ENCODE peak calls at places on chromosome 1, in five cellular contexts. One of them, this sample, is unnamed. For H3K4me1, the result is how much of the 10 kb centered on the place peaks cover.

GRCh38 chr1:119774746-119775495 is 6.2 kb upstream of the HMGCS2 start:
- DNase-seq in fibroblast of lung: no peak
- DNase-seq in IMR-90: no peak
- DNase-seq in tibial nerve: no peak
- DNase-seq in right lobe of liver: no peak
- DNase-seq in this sample: no peak

GRCh38 chr1:167720965-167721616 is 691 bp upstream of the MPZL1 start:
- DNase-seq in IMR-90: peak
- DNase-seq in fibroblast of lung: peak
- DNase-seq in right lobe of liver: no peak
- DNase-seq in tibial nerve: peak
- DNase-seq in this sample: peak

GRCh38 chr1:36561365-36561731 is 78.6 kb upstream of the CSF3R start:
- DNase-seq in tibial nerve: no peak
- DNase-seq in fibroblast of lung: no peak
- DNase-seq in right lobe of liver: peak
- DNase-seq in IMR-90: no peak
- DNase-seq in this sample: no peak

GRCh38 chr1:77900687-77901293 is 12.4 kb downstream of the NEXN start:
- DNase-seq in fibroblast of lung: peak
- DNase-seq in IMR-90: peak
- DNase-seq in right lobe of liver: no peak
- DNase-seq in tibial nerve: peak
- DNase-seq in this sample: peak

GRCh38 chr1:240093120-240093961 is 1.7 kb downstream of the FMN2 start:
- DNase-seq in tibial nerve: no peak
- DNase-seq in right lobe of liver: no peak
- DNase-seq in fibroblast of lung: no peak
- DNase-seq in IMR-90: no peak
- DNase-seq in this sample: no peak

GRCh38 chr1:88802950-88803349 is 88.4 kb downstream of the GTF2B start:
- DNase-seq in IMR-90: peak
- DNase-seq in tibial nerve: no peak
- DNase-seq in fibroblast of lung: peak
- DNase-seq in right lobe of liver: no peak
- DNase-seq in this sample: peak

GRCh38 chr1:57674803-57675202 is 250.9 kb upstream of the DAB1 start:
- DNase-seq in tibial nerve: no peak
- DNase-seq in IMR-90: no peak
- DNase-seq in right lobe of liver: no peak
- DNase-seq in fibroblast of lung: peak
- DNase-seq in this sample: peak

GRCh38 chr1:30668026-30668425 is 55.4 kb downstream of the MATN1 start:
- DNase-seq in tibial nerve: no peak
- DNase-seq in IMR-90: peak
- DNase-seq in right lobe of liver: no peak
- DNase-seq in fibroblast of lung: no peak
- DNase-seq in this sample: no peak

GRCh38 chr1:119139393-119139792 is 1.1 kb downstream of the WARS2 start:
- DNase-seq in fibroblast of lung: no peak
- DNase-seq in tibial nerve: no peak
- DNase-seq in IMR-90: no peak
- DNase-seq in right lobe of liver: no peak
- DNase-seq in this sample: no peak

GRCh38 chr1:201894343-201895119 is 5.8 kb downstream of the SHISA4 start:
- DNase-seq in tibial nerve: no peak
- DNase-seq in IMR-90: peak
- DNase-seq in fibroblast of lung: no peak
- DNase-seq in right lobe of liver: no peak
- DNase-seq in this sample: no peak

GRCh38 chr1:170698301-170698700 is 34.4 kb downstream of the PRRX1 start:
- DNase-seq in tibial nerve: no peak
- DNase-seq in fibroblast of lung: no peak
- DNase-seq in IMR-90: no peak
- DNase-seq in right lobe of liver: no peak
- DNase-seq in this sample: no peak

GRCh38 chr1:227766653-227767277 is 31.5 kb downstream of the SNAP47 start:
- DNase-seq in right lobe of liver: no peak
- DNase-seq in tibial nerve: no peak
- DNase-seq in fibroblast of lung: no peak
- DNase-seq in IMR-90: no peak
- DNase-seq in this sample: no peak

GRCh38 chr1:62356257-62356835 is 37.1 kb upstream of the KANK4 start:
- DNase-seq in tibial nerve: no peak
- DNase-seq in fibroblast of lung: peak
- DNase-seq in right lobe of liver: no peak
- DNase-seq in IMR-90: peak
- DNase-seq in this sample: peak

GRCh38 chr1:171904778-171905449 is 63.6 kb downstream of the DNM3 start:
- DNase-seq in right lobe of liver: no peak
- DNase-seq in fibroblast of lung: no peak
- DNase-seq in tibial nerve: no peak
- DNase-seq in IMR-90: no peak
- DNase-seq in this sample: no peak

GRCh38 chr1:78281580-78281979 is 209.2 kb upstream of the PTGFR start:
- DNase-seq in fibroblast of lung: no peak
- DNase-seq in tibial nerve: no peak
- DNase-seq in right lobe of liver: no peak
- DNase-seq in IMR-90: no peak
- DNase-seq in this sample: no peak

GRCh38 chr1:230808268-230808872 is 60.0 kb downstream of the C1orf198 start:
- DNase-seq in fibroblast of lung: no peak
- DNase-seq in tibial nerve: no peak
- DNase-seq in IMR-90: no peak
- DNase-seq in right lobe of liver: no peak
- DNase-seq in this sample: no peak

GRCh38 chr1:11648732-11649158 is 5.5 kb downstream of the FBXO2 start:
- DNase-seq in tibial nerve: no peak
- DNase-seq in fibroblast of lung: no peak
- DNase-seq in IMR-90: no peak
- DNase-seq in right lobe of liver: peak
- DNase-seq in this sample: no peak

GRCh38 chr1:48492392-48492791 is 20.4 kb upstream of the SPATA6 start:
- DNase-seq in fibroblast of lung: no peak
- DNase-seq in IMR-90: no peak
- DNase-seq in right lobe of liver: no peak
- DNase-seq in tibial nerve: no peak
- DNase-seq in this sample: no peak

GRCh38 chr1:206723500-206724472 is 39.1 kb downstream of the MAPKAPK2 start:
- DNase-seq in IMR-90: peak
- DNase-seq in fibroblast of lung: peak
- DNase-seq in right lobe of liver: peak
- DNase-seq in tibial nerve: no peak
- DNase-seq in this sample: no peak

GRCh38 chr1:76501576-76502219 is 365.6 kb upstream of the ST6GALNAC5 start:
- DNase-seq in tibial nerve: no peak
- DNase-seq in IMR-90: no peak
- DNase-seq in right lobe of liver: no peak
- DNase-seq in fibroblast of lung: no peak
- DNase-seq in this sample: peak

GRCh38 chr1:148162363-148162762 is 10.3 kb upstream of the NBPF11 start:
- DNase-seq in IMR-90: no peak
- DNase-seq in right lobe of liver: no peak
- DNase-seq in fibroblast of lung: no peak
- DNase-seq in tibial nerve: no peak
- DNase-seq in this sample: no peak

GRCh38 chr1:5985250-5985649 is 7.0 kb downstream of the NPHP4 start:
- DNase-seq in right lobe of liver: no peak
- DNase-seq in IMR-90: no peak
- DNase-seq in tibial nerve: no peak
- DNase-seq in fibroblast of lung: no peak
- DNase-seq in this sample: no peak

GRCh38 chr1:30513396-30514136 is 209.8 kb downstream of the MATN1 start:
- DNase-seq in fibroblast of lung: no peak
- DNase-seq in tibial nerve: no peak
- DNase-seq in IMR-90: no peak
- DNase-seq in right lobe of liver: no peak
- DNase-seq in this sample: no peak

GRCh38 chr1:8153961-8154360 is 127.9 kb upstream of the ERRFI1 start:
- DNase-seq in tibial nerve: no peak
- DNase-seq in right lobe of liver: no peak
- DNase-seq in fibroblast of lung: no peak
- DNase-seq in IMR-90: no peak
- DNase-seq in this sample: no peak

GRCh38 chr1:162222735-162223134 is 153.2 kb downstream of the NOS1AP start:
- DNase-seq in IMR-90: no peak
- DNase-seq in right lobe of liver: no peak
- DNase-seq in tibial nerve: no peak
- DNase-seq in fibroblast of lung: no peak
- DNase-seq in this sample: no peak

GRCh38 chr1:191839891-191840290 is 318.4 kb upstream of the RGS18 start:
- DNase-seq in right lobe of liver: no peak
- DNase-seq in fibroblast of lung: peak
- DNase-seq in tibial nerve: no peak
- DNase-seq in IMR-90: peak
- DNase-seq in this sample: no peak

GRCh38 chr1:172719694-172720138 is 60.8 kb downstream of the FASLG start:
- DNase-seq in right lobe of liver: no peak
- DNase-seq in tibial nerve: peak
- DNase-seq in fibroblast of lung: peak
- DNase-seq in IMR-90: peak
- DNase-seq in this sample: peak

GRCh38 chr1:85894651-85895050 is 186.4 kb upstream of the ZNHIT6 start:
- DNase-seq in IMR-90: peak
- DNase-seq in fibroblast of lung: peak
- DNase-seq in right lobe of liver: no peak
- DNase-seq in tibial nerve: peak
- DNase-seq in this sample: peak

GRCh38 chr1:64516803-64517568 is 47.1 kb downstream of the CACHD1 start:
- DNase-seq in IMR-90: peak
- DNase-seq in tibial nerve: no peak
- DNase-seq in fibroblast of lung: no peak
- DNase-seq in right lobe of liver: no peak
- DNase-seq in this sample: no peak

GRCh38 chr1:42745851-42746250 is 5.8 kb upstream of the CLDN19 start:
- DNase-seq in fibroblast of lung: no peak
- DNase-seq in right lobe of liver: peak
- DNase-seq in tibial nerve: no peak
- DNase-seq in IMR-90: no peak
- DNase-seq in this sample: no peak

GRCh38 chr1:244349103-244349531 is 102.6 kb downstream of the ADSS2 start:
- DNase-seq in fibroblast of lung: peak
- DNase-seq in tibial nerve: no peak
- DNase-seq in right lobe of liver: no peak
- DNase-seq in IMR-90: peak
- DNase-seq in this sample: no peak

GRCh38 chr1:30490554-30491053 is 232.8 kb downstream of the MATN1 start:
- DNase-seq in IMR-90: no peak
- DNase-seq in tibial nerve: no peak
- DNase-seq in fibroblast of lung: no peak
- DNase-seq in right lobe of liver: no peak
- DNase-seq in this sample: no peak

GRCh38 chr1:172452536-172453159 is 8.8 kb upstream of the PIGC start:
- DNase-seq in IMR-90: no peak
- DNase-seq in fibroblast of lung: no peak
- DNase-seq in tibial nerve: no peak
- DNase-seq in right lobe of liver: no peak
- DNase-seq in this sample: no peak

GRCh38 chr1:183634429-183635065 is 1.0 kb downstream of the ARPC5 start:
- DNase-seq in tibial nerve: no peak
- DNase-seq in right lobe of liver: no peak
- DNase-seq in IMR-90: no peak
- DNase-seq in fibroblast of lung: no peak
- DNase-seq in this sample: no peak

GRCh38 chr1:232269988-232270387 is 359.9 kb downstream of the SIPA1L2 start:
- DNase-seq in IMR-90: no peak
- DNase-seq in right lobe of liver: no peak
- DNase-seq in fibroblast of lung: no peak
- DNase-seq in tibial nerve: no peak
- DNase-seq in this sample: no peak
- H3K4me1 ChIP-seq in IMR-90: under half
- H3K4me1 ChIP-seq in right lobe of liver: under half
- H3K4me1 ChIP-seq in fibroblast of lung: under half
- H3K4me1 ChIP-seq in tibial nerve: under half
- H3K4me1 ChIP-seq in this sample: under half

DNA sequence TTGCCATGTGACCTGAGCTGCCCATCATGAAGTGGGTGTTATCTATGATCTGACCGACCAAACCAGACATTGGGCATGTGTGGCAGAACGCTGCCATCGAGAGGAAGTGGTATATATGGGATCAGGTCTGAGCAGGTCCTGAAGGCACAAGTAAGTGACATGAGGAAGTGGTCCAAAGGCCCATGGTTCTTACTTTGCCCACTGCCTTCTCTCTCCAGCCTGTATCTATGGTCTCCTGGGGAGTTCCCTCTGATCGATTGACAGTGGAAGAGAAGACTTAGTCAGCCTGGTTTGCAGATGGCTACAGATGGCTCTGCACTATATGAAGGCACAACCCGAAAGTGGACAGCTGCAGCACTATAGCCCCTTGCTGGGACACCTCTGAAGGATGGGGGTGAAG is 7.9 kb downstream of the SPSB1 start:
- DNase-seq in fibroblast of lung: no peak
- DNase-seq in tibial nerve: no peak
- DNase-seq in IMR-90: no peak
- DNase-seq in right lobe of liver: no peak
- DNase-seq in this sample: no peak
- H3K27ac ChIP-seq in fibroblast of lung: peak
- H3K27ac ChIP-seq in tibial nerve: peak
- H3K27ac ChIP-seq in IMR-90: peak
- H3K27ac ChIP-seq in right lobe of liver: no peak
- H3K27ac ChIP-seq in this sample: no peak

GRCh38 chr1:3122311-3122710 is 53.3 kb downstream of the PRDM16 start:
- DNase-seq in fibroblast of lung: no peak
- DNase-seq in tibial nerve: no peak
- DNase-seq in IMR-90: no peak
- DNase-seq in right lobe of liver: no peak
- DNase-seq in this sample: no peak

GRCh38 chr1:3119748-3120524 is 50.9 kb downstream of the PRDM16 start:
- DNase-seq in right lobe of liver: no peak
- DNase-seq in fibroblast of lung: no peak
- DNase-seq in IMR-90: no peak
- DNase-seq in tibial nerve: no peak
- DNase-seq in this sample: no peak

GRCh38 chr1:3119061-3119460 is 50.1 kb downstream of the PRDM16 start:
- DNase-seq in fibroblast of lung: no peak
- DNase-seq in right lobe of liver: no peak
- DNase-seq in tibial nerve: no peak
- DNase-seq in IMR-90: no peak
- DNase-seq in this sample: no peak

GRCh38 chr1:3121401-3122215 is 52.6 kb downstream of the PRDM16 start:
- DNase-seq in IMR-90: no peak
- DNase-seq in right lobe of liver: no peak
- DNase-seq in fibroblast of lung: no peak
- DNase-seq in tibial nerve: no peak
- DNase-seq in this sample: no peak

GRCh38 chr1:3120994-3121393 is 52.0 kb downstream of the PRDM16 start:
- DNase-seq in IMR-90: no peak
- DNase-seq in tibial nerve: no peak
- DNase-seq in fibroblast of lung: no peak
- DNase-seq in right lobe of liver: no peak
- DNase-seq in this sample: no peak
- H3K4me3 ChIP-seq in IMR-90: no peak
- H3K4me3 ChIP-seq in tibial nerve: no peak
- H3K4me3 ChIP-seq in fibroblast of lung: no peak
- H3K4me3 ChIP-seq in right lobe of liver: no peak
- H3K4me3 ChIP-seq in this sample: no peak

GRCh38 chr1:31905681-31906080 is 32.5 kb downstream of the PTP4A2 start:
- DNase-seq in right lobe of liver: no peak
- DNase-seq in IMR-90: no peak
- DNase-seq in fibroblast of lung: no peak
- DNase-seq in tibial nerve: no peak
- DNase-seq in this sample: no peak
- H3K4me1 ChIP-seq in right lobe of liver: under half
- H3K4me1 ChIP-seq in IMR-90: under half
- H3K4me1 ChIP-seq in fibroblast of lung: under half
- H3K4me1 ChIP-seq in tibial nerve: under half
- H3K4me1 ChIP-seq in this sample: under half